ENCODE peak calls at places on chromosomes 6 and 20, in five cellular contexts. N is SK-N-DZ, H is HS-5, W is bronchial epithelial cell, F is cardiac muscle cell. R is an unnamed sample.
A peak's percentile ranks its signal among the peaks of the same experiment; 100 is the strongest.

GRCh38 chr6:85464722-85465150 is 14.9 kb downstream of the NT5E start:
- DNase-seq in W (peak; percentile 97), N (no peak), F (peak; percentile 57), H (peak; percentile 98), R (peak; percentile 96)

GRCh38 chr20:6162239-6162638 is 39.4 kb upstream of the FERMT1 start:
- DNase-seq in F (peak; percentile 86), W (no peak), N (no peak), H (no peak), R (no peak)

GRCh38 chr6:142913511-142914047 is 31.4 kb downstream of the HIVEP2 start:
- DNase-seq in H (no peak), W (no peak), F (no peak), N (no peak), R (no peak)

GRCh38 chr6:128208851-128209580 is 308.2 kb upstream of the THEMIS start:
- DNase-seq in W (peak; percentile 71), H (peak; percentile 49), F (peak; percentile 53), N (no peak), R (peak; percentile 40)

GRCh38 chr6:24935753-24936152 is at the start of gene RIPOR2:
- DNase-seq in W (peak; percentile 23), F (no peak), N (no peak), H (no peak), R (no peak)

GRCh38 chr6:43855247-43855646 is 85.2 kb downstream of the VEGFA start:
- DNase-seq in W (no peak), N (no peak), F (no peak), H (no peak), R (no peak)

GRCh38 chr20:63155266-63156165 is 60.4 kb downstream of the YTHDF1 start:
- DNase-seq in H (no peak), F (no peak), N (no peak), W (no peak), R (no peak)

GRCh38 chr6:43963203-43963602 is 164.0 kb downstream of the MRPL14 start:
- DNase-seq in F (no peak), N (no peak), H (no peak), W (no peak), R (no peak)

GRCh38 chr6:110140650-110141049 is 38.8 kb downstream of the WASF1 start:
- DNase-seq in W (peak; percentile 87), H (peak; percentile 69), N (no peak), F (peak; percentile 66), R (peak; percentile 18)

GRCh38 chr6:149440735-149441662 is 40.9 kb downstream of the SUMO4 start:
- DNase-seq in F (no peak), W (no peak), H (no peak), N (no peak), R (peak; percentile 29)

GRCh38 chr6:167907837-167908681 is 81.3 kb downstream of the AFDN start:
- DNase-seq in H (no peak), F (peak; percentile 44), W (peak; percentile 66), N (peak; percentile 40), R (peak; percentile 65)

GRCh38 chr20:58160451-58161051 is 67.9 kb downstream of the ANKRD60 start:
- DNase-seq in N (no peak), H (peak; percentile 63), W (no peak), F (no peak), R (peak; percentile 48)

GRCh38 chr6:80142586-80142985 is 36.1 kb downstream of the BCKDHB start:
- DNase-seq in N (no peak), W (no peak), F (no peak), H (no peak), R (no peak)

R was measured in PC-3.